ENCODE peak calls at places on chromosome 18, in four cellular contexts. N is substantia nigra, V is neural progenitor cell, H is AG04450. W is an unnamed sample.

GRCh38 chr18:6406075-6406909 is 8.4 kb downstream of the L3MBTL4 start:
- DNase-seq in H (no peak), V (no peak), N (no peak), W (no peak)

GRCh38 chr18:67672142-67672541 is 155.6 kb upstream of the DSEL start:
- DNase-seq in N (no peak), V (no peak), H (no peak), W (no peak)

GRCh38 chr18:7571626-7572025 is 4.5 kb downstream of the PTPRM start:
- DNase-seq in N (no peak), H (no peak), V (no peak), W (no peak)

GRCh38 chr18:58541789-58542425 is 87.0 kb downstream of the ALPK2 start:
- DNase-seq in H (peak; percentile 95), V (no peak), N (no peak), W (no peak)

GRCh38 chr18:79530821-79531220 is 135.1 kb downstream of the NFATC1 start:
- DNase-seq in N (no peak), V (no peak), H (no peak), W (no peak)

GRCh38 chr18:3689091-3689490 is 239.1 kb downstream of the TGIF1 start:
- DNase-seq in H (no peak), N (no peak), V (no peak), W (no peak)

GRCh38 chr18:76558881-76559667 is 64.0 kb upstream of the ZNF516 start:
- DNase-seq in N (no peak), V (no peak), H (no peak), W (no peak)

GRCh38 chr18:58449366-58449935 is 179.4 kb downstream of the ALPK2 start:
- DNase-seq in N (no peak), V (no peak), H (no peak), W (no peak)

GRCh38 chr18:22765889-22766288 is 167.2 kb upstream of the RBBP8 start:
- DNase-seq in V (no peak), H (no peak), N (no peak), W (no peak)

GRCh38 chr18:57440331-57441101 is 5.3 kb downstream of the ONECUT2 start:
- DNase-seq in N (no peak), H (no peak), V (peak; percentile 68), W (no peak)

GRCh38 chr18:79604913-79605235 is 74.7 kb upstream of the CTDP1 start:
- DNase-seq in V (no peak), N (no peak), H (no peak), W (no peak)

GRCh38 chr18:12391487-12392136 is 14.6 kb upstream of the AFG3L2 start:
- DNase-seq in N (no peak), V (peak; percentile 76), H (peak; percentile 42), W (no peak)

GRCh38 chr18:27794527-27794926 is 382.4 kb downstream of the CDH2 start:
- DNase-seq in N (no peak), V (no peak), H (no peak), W (no peak)

GRCh38 chr18:79681484-79682387 is 2.1 kb downstream of the CTDP1 start:
- DNase-seq in N (no peak), V (no peak), H (no peak), W (no peak)

GRCh38 chr18:76495435-76496199 is 575 bp upstream of the ZNF516 start:
- DNase-seq in H (no peak), V (peak; percentile 79), N (no peak), W (no peak)

GRCh38 chr18:79902640-79903039 is 48.8 kb downstream of the SLC66A2 start:
- DNase-seq in H (no peak), V (no peak), N (no peak), W (no peak)

GRCh38 chr18:39732918-39733317 is 2167.3 kb upstream of the CELF4 start:
- DNase-seq in V (no peak), H (no peak), N (no peak), W (no peak)

GRCh38 chr18:63479826-63480225 is 3.1 kb downstream of the SERPINB5 start:
- DNase-seq in N (no peak), V (no peak), H (no peak), W (no peak)

GRCh38 chr18:56641714-56642331 is 3.4 kb upstream of the TXNL1 start:
- DNase-seq in H (no peak), N (no peak), V (no peak), W (no peak)

GRCh38 chr18:76821356-76821874 is 942 bp upstream of the ZNF236 start:
- DNase-seq in N (no peak), V (no peak), H (no peak), W (no peak)

GRCh38 chr18:8362863-8363262 is 246.4 kb upstream of the RAB12 start:
- DNase-seq in N (no peak), V (no peak), H (no peak), W (no peak)

GRCh38 chr18:3037423-3037915 is 24.5 kb upstream of the LPIN2 start:
- DNase-seq in H (peak; percentile 55), N (no peak), V (no peak), W (no peak)

GRCh38 chr18:55927831-55928230 is 339.8 kb upstream of the TCF4 start:
- DNase-seq in N (no peak), H (peak; percentile 81), V (no peak), W (no peak)

GRCh38 chr18:52046842-52047241 is 293.2 kb upstream of the DCC start:
- DNase-seq in H (no peak), N (no peak), V (peak; percentile 83), W (no peak)

GRCh38 chr18:79965119-79965902 is 868 bp downstream of the HSBP1L1 start:
- DNase-seq in V (no peak), N (no peak), H (peak; percentile 55), W (no peak)

GRCh38 chr18:22346342-22346967 is 71.3 kb downstream of the CTAGE1 start:
- DNase-seq in H (peak; percentile 43), N (no peak), V (no peak), W (no peak)

GRCh38 chr18:79394438-79395307 is 1.1 kb upstream of the NFATC1 start:
- DNase-seq in N (no peak), V (peak; percentile 68), H (no peak), W (no peak)

GRCh38 chr18:22504665-22505064 is 87.0 kb upstream of the CTAGE1 start:
- DNase-seq in V (no peak), H (no peak), N (no peak), W (no peak)

GRCh38 chr18:58997811-58998337 is 133.2 kb downstream of the ZNF532 start:
- DNase-seq in H (peak; percentile 44), N (no peak), V (no peak), W (no peak)

GRCh38 chr18:21296045-21296444 is 54.0 kb downstream of the GREB1L start:
- DNase-seq in H (no peak), N (no peak), V (no peak), W (no peak)

GRCh38 chr18:59744271-59744721 is 47.1 kb upstream of the CCBE1 start:
- DNase-seq in V (no peak), N (no peak), H (peak; percentile 66), W (no peak)

GRCh38 chr18:41959045-41959444 is 4.0 kb downstream of the PIK3C3 start:
- DNase-seq in H (no peak), N (no peak), V (no peak), W (no peak)

GRCh38 chr18:32019251-32019943 is 772 bp downstream of the RNF125 start:
- DNase-seq in H (no peak), N (no peak), V (peak; percentile 53), W (no peak)

GRCh38 chr18:78431606-78432005 is 548.0 kb upstream of the SALL3 start:
- DNase-seq in N (no peak), V (peak; percentile 46), H (no peak), W (no peak)

GRCh38 chr18:44241041-44241440 is 439.6 kb upstream of the SETBP1 start:
- DNase-seq in N (no peak), H (no peak), V (no peak), W (no peak)

GRCh38 chr18:49024808-49025361 is 74.1 kb upstream of the SMAD7 start:
- DNase-seq in V (no peak), N (no peak), H (no peak), W (no peak)
- H3K27ac ChIP-seq in V (no peak overlapping the region), N (no peak overlapping the region), H (no peak overlapping the region), W (no peak overlapping the region)

GRCh38 chr18:24674236-24675004 is 214.0 kb downstream of the HRH4 start:
- DNase-seq in V (no peak), N (no peak), H (no peak), W (no peak)
- H3K27ac ChIP-seq in V (no peak overlapping the region), N (no peak overlapping the region), H (no peak overlapping the region), W (no peak overlapping the region)

GRCh38 chr18:9557250-9557943 is 57.0 kb downstream of the PPP4R1 start:
- DNase-seq in V (no peak), H (no peak), N (no peak), W (no peak)
- H3K27ac ChIP-seq in V (no peak overlapping the region), H (no peak overlapping the region), N (no peak overlapping the region), W (no peak overlapping the region)

GRCh38 chr18:46161721-46162421 is 57.7 kb downstream of the HAUS1 start:
- DNase-seq in V (no peak), N (no peak), H (no peak), W (no peak)

GRCh38 chr18:46163941-46164499 is 59.8 kb downstream of the HAUS1 start:
- DNase-seq in V (no peak), H (no peak), N (no peak), W (no peak)

GRCh38 chr18:46158498-46158897 is 54.3 kb downstream of the HAUS1 start:
- DNase-seq in V (peak; percentile 38), H (no peak), N (no peak), W (no peak)

GRCh38 chr18:46156838-46157237 is 52.7 kb downstream of the HAUS1 start:
- DNase-seq in N (no peak), V (no peak), H (no peak), W (no peak)

GRCh38 chr18:46160050-46160798 is 56.0 kb downstream of the HAUS1 start:
- DNase-seq in H (no peak), N (no peak), V (no peak), W (no peak)
- H3K27ac ChIP-seq in H (no peak overlapping the region), N (no peak overlapping the region), V (no peak overlapping the region), W (peak overlapping the region; percentile 21)

GRCh38 chr18:46252754-46253153 is 148.6 kb downstream of the HAUS1 start:
- DNase-seq in H (no peak), N (no peak), V (no peak), W (no peak)

GRCh38 chr18:46247938-46248337 is 143.8 kb downstream of the HAUS1 start:
- DNase-seq in H (no peak), N (no peak), V (no peak), W (no peak)

GRCh38 chr18:46250084-46250811 is 146.1 kb downstream of the HAUS1 start:
- DNase-seq in N (no peak), V (no peak), H (peak; percentile 65), W (no peak)

GRCh38 chr18:46253498-46253897 is 149.3 kb downstream of the HAUS1 start:
- DNase-seq in N (no peak), H (no peak), V (no peak), W (no peak)

GRCh38 chr18:46250812-46251173 is 146.6 kb downstream of the HAUS1 start:
- DNase-seq in V (no peak), H (no peak), N (no peak), W (no peak)
- H3K27ac ChIP-seq in V (no peak overlapping the region), H (peak overlapping the region; percentile 40), N (peak overlapping the region; percentile 32), W (peak overlapping the region; percentile 75)

GRCh38 chr18:48060346-48060745 is 129.9 kb upstream of the SMAD2 start:
- DNase-seq in N (no peak), V (no peak), H (no peak), W (no peak)
- H3K27ac ChIP-seq in N (no peak overlapping the region), V (no peak overlapping the region), H (no peak overlapping the region), W (peak overlapping the region; percentile 80)

DNA sequence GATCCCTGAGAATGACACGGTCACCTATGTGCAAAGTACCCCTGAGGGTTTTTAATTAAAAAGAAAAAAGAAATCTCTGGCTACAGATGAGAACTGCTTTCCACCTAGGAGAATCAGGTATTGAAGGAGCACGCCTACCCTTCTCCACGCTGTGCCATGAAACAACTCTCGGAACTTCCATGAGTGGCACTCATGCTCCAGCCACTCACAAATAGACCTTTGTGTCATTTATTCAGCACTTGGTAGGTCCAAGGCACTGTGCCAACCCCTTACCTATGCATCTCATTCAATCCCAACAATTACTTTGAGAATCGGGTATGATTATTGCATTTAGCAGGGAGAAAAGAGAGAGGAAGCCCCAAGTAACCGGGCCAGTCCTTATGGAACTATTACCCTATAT is 44.9 kb upstream of the TTC39C start:
- DNase-seq in H (no peak), V (no peak), N (no peak), W (no peak)
- H3K27ac ChIP-seq in H (no peak overlapping the region), V (no peak overlapping the region), N (no peak overlapping the region), W (no peak overlapping the region)